ENCODE peak calls at places on chromosome 2, in five cellular contexts. K is IMR-90, I is H1, P is trophoblast cell, M is mesenchymal stem cell. N is an unnamed sample.

GRCh38 chr2:235011929-235012631 is 60.3 kb downstream of the SH3BP4 start:
- DNase-seq in K (no peak), I (no peak), P (no peak), M (no peak), N (peak; percentile 65)

GRCh38 chr2:222169346-222169745 is 129.5 kb downstream of the PAX3 start:
- DNase-seq in K (no peak), I (no peak), P (no peak), M (no peak), N (no peak)

GRCh38 chr2:24632175-24632574 is 141.1 kb downstream of the NCOA1 start:
- DNase-seq in K (no peak), I (no peak), P (no peak), M (no peak), N (no peak)

GRCh38 chr2:43777306-43777926 is 3.6 kb downstream of the DYNC2LI1 start:
- DNase-seq in K (no peak), I (no peak), P (no peak), M (no peak), N (no peak)

GRCh38 chr2:26479131-26479970 is 1.4 kb upstream of the OTOF start:
- DNase-seq in K (no peak), I (no peak), P (no peak), M (no peak), N (no peak)

GRCh38 chr2:46026431-46026830 is 270.8 kb upstream of the EPAS1 start:
- DNase-seq in K (no peak), I (no peak), P (no peak), M (no peak), N (no peak)

GRCh38 chr2:30733829-30734520 is 73.3 kb downstream of the CAPN13 start:
- DNase-seq in K (no peak), I (no peak), P (no peak), M (no peak), N (no peak)

GRCh38 chr2:84435331-84436081 is 23.6 kb downstream of the SUCLG1 start:
- DNase-seq in K (peak; percentile 93), I (no peak), P (no peak), M (peak; percentile 79), N (no peak)

GRCh38 chr2:129441610-129442009 is 537.9 kb upstream of the RAB6C start:
- DNase-seq in K (no peak), I (no peak), P (no peak), M (no peak), N (no peak)

GRCh38 chr2:28271231-28271913 is 121.3 kb upstream of the FOSL2 start:
- DNase-seq in K (no peak), I (no peak), P (no peak), M (no peak), N (no peak)

GRCh38 chr2:174510583-174511189 is 23.9 kb upstream of the GPR155 start:
- DNase-seq in K (peak; percentile 13), I (no peak), P (no peak), M (peak; percentile 17), N (peak; percentile 38)

GRCh38 chr2:172693037-172693436 is 42.6 kb upstream of the RAPGEF4 start:
- DNase-seq in K (peak; percentile 99), I (no peak), P (peak; percentile 42), M (peak; percentile 98), N (no peak)

GRCh38 chr2:144358979-144359541 is 160.9 kb downstream of the ZEB2 start:
- DNase-seq in K (peak; percentile 71), I (no peak), P (peak; percentile 21), M (peak; percentile 87), N (no peak)

GRCh38 chr2:164621761-164622105 is 451 bp upstream of the GRB14 start:
- DNase-seq in K (no peak), I (peak; percentile 5), P (peak; percentile 27), M (no peak), N (no peak)
- H3K4me1 ChIP-seq in K (no peaks in the 10 kb centered on the region), I (peaks cover 14% of the 10 kb centered on the region), P (no peaks in the 10 kb centered on the region), M (peaks cover 13% of the 10 kb centered on the region), N (peaks cover 6% of the 10 kb centered on the region)

GRCh38 chr2:165952085-165952484 is 1.5 kb downstream of the TTC21B start:
- DNase-seq in K (no peak), I (no peak), P (no peak), M (no peak), N (no peak)

GRCh38 chr2:165957030-165957675 is 3.6 kb upstream of the TTC21B start:
- DNase-seq in K (no peak), I (no peak), P (no peak), M (no peak), N (no peak)

GRCh38 chr2:165953306-165953654 is 296 bp downstream of the TTC21B start:
- DNase-seq in K (no peak), I (no peak), P (peak; percentile 66), M (no peak), N (no peak)

GRCh38 chr2:165952600-165953210 is 871 bp downstream of the TTC21B start:
- DNase-seq in K (peak; percentile 3), I (no peak), P (no peak), M (peak; percentile 59), N (no peak)

DNA sequence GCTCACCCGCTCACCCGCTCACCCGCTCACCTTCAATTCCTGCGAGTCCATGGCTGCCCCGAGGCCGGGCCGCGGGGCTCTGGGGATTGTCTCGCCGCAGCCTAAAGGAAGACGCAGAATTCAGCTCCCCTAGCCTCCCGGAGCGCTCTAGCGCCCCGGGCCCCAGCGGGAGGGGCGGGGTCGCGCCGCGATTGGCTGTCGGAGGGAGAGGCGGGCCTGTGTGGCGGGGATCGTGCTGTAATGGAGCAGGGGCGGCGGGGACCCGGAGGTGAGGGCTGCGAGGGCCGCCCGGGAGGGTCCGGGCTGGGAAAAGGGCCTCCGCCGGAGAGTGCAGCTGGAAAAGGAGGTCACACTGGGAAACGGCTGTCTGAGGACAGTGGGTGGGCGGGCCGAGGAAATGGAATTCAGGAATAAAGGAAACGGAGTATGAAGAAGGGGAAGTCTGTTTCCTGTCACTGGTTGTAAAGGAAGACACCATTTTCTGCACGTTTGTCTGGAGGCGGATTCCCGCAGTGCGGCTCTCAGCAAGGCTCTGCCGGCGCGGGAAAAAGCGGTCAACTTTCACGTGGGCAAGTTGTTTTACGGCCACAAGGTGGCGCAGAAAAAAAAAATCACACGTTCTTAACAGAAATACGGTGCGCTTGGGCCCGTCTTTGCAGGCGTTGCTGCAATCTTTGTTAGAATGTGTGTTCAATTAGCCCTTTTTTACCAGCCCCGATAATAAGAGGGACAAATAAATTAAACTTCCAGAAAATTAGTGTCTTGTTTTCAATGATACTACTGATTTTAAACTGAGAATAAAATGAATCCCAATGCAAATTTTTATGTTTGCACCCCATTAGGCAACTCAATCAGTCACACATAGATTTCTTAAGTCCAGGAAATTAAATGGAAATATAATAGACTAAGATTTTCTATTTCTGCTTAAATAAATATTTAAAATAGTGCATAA is at the start of gene TTC21B:
- DNase-seq in K (peak; percentile 95), I (peak; percentile 80), P (peak; percentile 99), M (peak; percentile 96), N (peak; percentile 92)
- H3K14ac ChIP-seq in K (no peak within 1 kb of the TSS), I (no peak within 1 kb of the TSS), P (peak within 1 kb of the TSS; percentile 86), M (no peak within 1 kb of the TSS), N (no peak within 1 kb of the TSS)

DNA sequence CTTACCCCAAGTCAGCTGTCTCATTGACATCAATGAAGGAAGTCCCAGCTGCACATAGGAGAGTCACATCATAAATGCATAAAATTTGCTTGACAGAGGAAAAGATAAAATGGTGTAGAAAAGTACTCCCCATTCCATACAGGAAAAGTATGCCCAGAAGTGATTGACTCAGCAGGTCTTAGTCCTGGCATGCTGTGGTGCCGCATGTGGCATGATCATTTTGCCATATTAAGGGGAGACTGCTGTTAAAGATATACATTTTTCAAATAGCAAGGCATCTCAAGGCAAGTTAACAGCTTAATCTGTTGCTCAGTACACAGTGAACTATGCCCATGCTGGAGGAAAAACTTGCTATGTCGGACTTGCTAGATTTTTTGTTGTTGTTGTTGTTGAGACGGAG is 8.1 kb downstream of the COPS7B start:
- DNase-seq in K (no peak), I (no peak), P (no peak), M (no peak), N (no peak)
- H3K36me3 ChIP-seq in K (peaks cover 36% of the 10 kb centered on the region), I (peaks cover 10% of the 10 kb centered on the region), P (peaks cover 38% of the 10 kb centered on the region), M (peaks cover 27% of the 10 kb centered on the region), N (peaks cover 90% of the 10 kb centered on the region)

GRCh38 chr2:232578662-232579061 is 28.2 kb downstream of the EIF4E2 start:
- DNase-seq in K (no peak), I (no peak), P (no peak), M (no peak), N (no peak)
- H3K4me1 ChIP-seq in K (peaks cover 6% of the 10 kb centered on the region), I (no peaks in the 10 kb centered on the region), P (no peaks in the 10 kb centered on the region), M (peaks cover 3% of the 10 kb centered on the region), N (peaks cover 4% of the 10 kb centered on the region)

GRCh38 chr2:8535398-8535755 is 146.5 kb upstream of the ID2 start:
- DNase-seq in K (no peak), I (no peak), P (no peak), M (no peak), N (no peak)
- H3K14ac ChIP-seq in K (no peak overlapping the region), I (no peak overlapping the region), P (peak overlapping the region; percentile 75), M (no peak overlapping the region), N (peak overlapping the region; percentile 12)

GRCh38 chr2:238255146-238255545 is 15.3 kb upstream of the HES6 start:
- DNase-seq in K (no peak), I (no peak), P (no peak), M (no peak), N (no peak)
- H3K36me3 ChIP-seq in K (peaks cover 28% of the 10 kb centered on the region), I (no peaks in the 10 kb centered on the region), P (peaks cover 5% of the 10 kb centered on the region), M (peaks cover 70% of the 10 kb centered on the region), N (peaks cover 10% of the 10 kb centered on the region)

GRCh38 chr2:101887328-101887727 is 104.4 kb upstream of the IL1R2 start:
- DNase-seq in K (no peak), I (no peak), P (no peak), M (no peak), N (no peak)

GRCh38 chr2:101882948-101883347 is 108.8 kb upstream of the IL1R2 start:
- DNase-seq in K (no peak), I (no peak), P (no peak), M (no peak), N (no peak)

GRCh38 chr2:101884423-101884822 is 107.3 kb upstream of the IL1R2 start:
- DNase-seq in K (no peak), I (no peak), P (no peak), M (no peak), N (no peak)

GRCh38 chr2:101881131-101881530 is 110.6 kb upstream of the IL1R2 start:
- DNase-seq in K (no peak), I (no peak), P (no peak), M (no peak), N (no peak)

GRCh38 chr2:101883860-101884259 is 107.9 kb upstream of the IL1R2 start:
- DNase-seq in K (peak; percentile 59), I (no peak), P (peak; percentile 60), M (peak; percentile 72), N (peak; percentile 6)
- H3K4me1 ChIP-seq in K (peaks cover 3% of the 10 kb centered on the region), I (no peaks in the 10 kb centered on the region), P (no peaks in the 10 kb centered on the region), M (peaks cover under 1% of the 10 kb centered on the region), N (no peaks in the 10 kb centered on the region)

GRCh38 chr2:123085479-123085878 is 939.6 kb upstream of the CNTNAP5 start:
- DNase-seq in K (no peak), I (no peak), P (no peak), M (no peak), N (no peak)
- H3K14ac ChIP-seq in K (no peak overlapping the region), I (no peak overlapping the region), P (no peak overlapping the region), M (no peak overlapping the region), N (no peak overlapping the region)

GRCh38 chr2:217851191-217852020 is 151.4 kb downstream of the TNS1 start:
- DNase-seq in K (peak; percentile 68), I (no peak), P (no peak), M (peak; percentile 91), N (no peak)

GRCh38 chr2:217848351-217848957 is 154.3 kb downstream of the TNS1 start:
- DNase-seq in K (no peak), I (no peak), P (no peak), M (no peak), N (no peak)

GRCh38 chr2:217849154-217849553 is 153.6 kb downstream of the TNS1 start:
- DNase-seq in K (no peak), I (no peak), P (no peak), M (no peak), N (no peak)

GRCh38 chr2:217847552-217848350 is 155.0 kb downstream of the TNS1 start:
- DNase-seq in K (no peak), I (no peak), P (no peak), M (no peak), N (no peak)

GRCh38 chr2:217849576-217849975 is 153.2 kb downstream of the TNS1 start:
- DNase-seq in K (no peak), I (no peak), P (no peak), M (no peak), N (no peak)
- H3K36me3 ChIP-seq in K (peaks cover 48% of the 10 kb centered on the region), I (no peaks in the 10 kb centered on the region), P (no peaks in the 10 kb centered on the region), M (peaks cover 60% of the 10 kb centered on the region), N (no peaks in the 10 kb centered on the region)

N was measured in neuronal stem cell.